ENCODE peak calls at places on chromosome 6, in six cellular contexts. X is AG10803, A is transverse colon, E is A549, M is lower lobe of right lung, T is cardiac muscle cell. F is an unnamed sample.

GRCh38 chr6:11833626-11834592 is 55.3 kb upstream of the ADTRP start:
- DNase-seq in X (no peak), A (peak), E (no peak), M (peak), T (no peak), F (no peak)

GRCh38 chr6:16901777-16902176 is 140.5 kb upstream of the ATXN1 start:
- DNase-seq in X (peak), A (peak), E (no peak), M (peak), T (peak), F (peak)

GRCh38 chr6:162554531-162554930 is 173.0 kb downstream of the PRKN start:
- DNase-seq in X (no peak), A (no peak), E (no peak), M (no peak), T (no peak), F (no peak)

GRCh38 chr6:37653933-37654565 is 43.6 kb downstream of the MDGA1 start:
- DNase-seq in X (no peak), A (peak), E (peak), M (no peak), T (no peak), F (peak)

GRCh38 chr6:53771780-53772624 is 22.8 kb upstream of the LRRC1 start:
- DNase-seq in X (peak), A (no peak), E (no peak), M (no peak), T (no peak), F (no peak)

GRCh38 chr6:14612016-14612415 is 494.4 kb downstream of the CD83 start:
- DNase-seq in X (peak), A (no peak), E (no peak), M (no peak), T (peak), F (no peak)

GRCh38 chr6:139029470-139030210 is 1.1 kb downstream of the ABRACL start:
- DNase-seq in X (peak), A (peak), E (peak), M (peak), T (peak), F (peak)

GRCh38 chr6:145025488-145025887 is 709.8 kb downstream of the EPM2A start:
- DNase-seq in X (no peak), A (no peak), E (no peak), M (no peak), T (no peak), F (no peak)

GRCh38 chr6:19999319-20000191 is 162.4 kb downstream of the ID4 start:
- DNase-seq in X (no peak), A (no peak), E (no peak), M (no peak), T (no peak), F (no peak)

DNA sequence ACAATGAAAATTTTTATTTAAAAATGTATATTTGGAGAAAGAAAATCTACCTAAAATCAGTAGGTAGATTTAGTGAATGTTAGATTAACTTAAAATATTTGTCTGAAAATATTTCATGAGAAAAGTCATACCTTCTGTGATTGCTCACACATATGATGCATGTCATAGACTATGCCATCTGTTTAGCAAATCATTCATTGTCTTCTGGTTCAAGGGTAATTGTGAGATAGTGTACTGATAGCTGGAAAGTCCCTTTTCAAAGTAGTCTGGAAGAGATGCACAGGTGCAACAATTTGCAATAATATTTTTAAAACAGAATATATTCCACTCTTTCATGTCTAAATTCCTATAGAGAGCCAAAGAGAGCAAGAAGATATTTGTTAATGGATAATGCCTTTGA is 21.0 kb upstream of the RNF217 start:
- DNase-seq in X (no peak), A (no peak), E (no peak), M (no peak), T (no peak), F (no peak)
- H3K4me3 ChIP-seq in X (no peak), A (no peak), E (no peak), M (no peak), T (no peak), F (no peak)

DNA sequence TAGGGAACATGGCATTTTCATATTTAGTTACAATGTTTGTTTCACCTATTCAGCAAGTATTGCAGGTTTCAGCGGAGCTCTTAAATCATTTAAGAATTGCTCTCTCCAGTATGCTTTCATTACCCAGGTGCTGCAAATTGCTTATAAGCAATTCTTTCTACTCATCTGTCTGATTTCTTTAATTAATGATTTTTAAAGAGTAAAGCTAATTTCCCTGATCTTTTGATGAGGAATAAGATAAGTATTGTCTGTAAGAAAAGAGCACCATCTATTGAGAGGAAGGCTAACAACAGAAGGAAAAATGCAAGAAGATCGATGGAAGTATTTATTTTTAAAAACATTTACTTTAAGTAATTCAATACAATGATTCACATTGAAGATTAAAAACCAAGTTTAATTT is 2.0 kb downstream of the OPRM1 start:
- DNase-seq in X (no peak), A (no peak), E (no peak), M (no peak), T (no peak), F (no peak)
- TF ChIP-seq CTCF in X (no peak), A (no peak), E (no peak), M (no peak), T (no peak), F (no peak)

DNA sequence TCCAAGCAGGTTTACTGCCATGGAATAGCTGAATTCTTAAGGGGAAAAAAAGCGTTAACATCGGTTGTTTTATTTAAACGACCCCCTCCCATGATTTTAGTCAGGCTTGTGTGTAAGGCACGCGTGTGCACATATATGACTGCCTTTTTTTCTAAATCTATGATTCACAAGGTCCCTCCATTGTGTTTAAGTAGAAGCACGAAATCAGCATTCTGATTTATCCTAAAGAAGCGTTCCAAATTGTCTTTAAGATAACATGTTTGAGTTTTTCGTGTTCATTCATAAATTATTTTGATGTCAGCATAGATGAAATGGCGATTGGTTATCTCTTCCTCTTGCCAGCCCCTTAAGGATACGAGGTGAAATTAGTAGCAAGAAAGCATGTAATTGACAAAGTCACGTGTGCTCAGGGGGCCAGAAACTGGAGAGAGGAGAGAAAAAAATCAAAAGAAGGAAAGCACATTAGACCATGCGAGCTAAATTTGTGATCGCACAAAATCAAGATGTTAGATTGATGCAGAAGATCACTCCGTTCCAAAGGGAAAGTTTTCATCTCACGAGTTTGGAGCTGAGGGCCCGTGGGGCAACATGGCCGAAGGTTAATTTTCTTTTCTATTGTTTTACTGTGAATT is at the start of gene LIN28B:
- DNase-seq in X (no peak), A (no peak), E (no peak), M (no peak), T (no peak), F (no peak)
- H3K4me3 ChIP-seq in X (no peak), A (no peak), E (peak), M (no peak), T (peak), F (no peak)

DNA sequence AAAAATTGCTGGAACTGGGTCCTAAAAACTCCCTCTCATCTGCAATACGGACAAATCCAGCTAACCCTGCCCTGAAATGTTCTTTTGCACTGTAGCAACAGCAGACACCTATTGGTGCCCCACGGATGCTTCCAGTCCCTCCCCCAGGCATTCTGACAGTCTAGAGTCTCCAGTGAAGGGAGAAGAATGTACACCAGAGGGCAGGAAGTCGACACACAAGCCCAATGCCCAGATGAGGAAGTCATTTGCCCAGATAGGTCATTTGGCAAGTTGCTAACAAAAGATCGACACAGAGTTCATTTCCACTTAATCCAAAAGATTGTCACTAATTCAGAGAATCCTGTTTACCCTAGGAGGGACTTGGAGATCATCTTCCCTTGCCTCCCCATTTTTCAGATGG is 293.0 kb upstream of the PRDM1 start:
- DNase-seq in X (no peak), A (peak), E (no peak), M (no peak), T (no peak), F (no peak)
- TF ChIP-seq CTCF in X (peak), A (no peak), E (no peak), M (peak), T (no peak), F (no peak)

GRCh38 chr6:2767327-2767985 is 2.3 kb downstream of the WRNIP1 start:
- DNase-seq in X (no peak), A (no peak), E (no peak), M (no peak), T (no peak), F (no peak)
- H3K4me3 ChIP-seq in X (peak), A (peak), E (peak), M (peak), T (peak), F (peak)

DNA sequence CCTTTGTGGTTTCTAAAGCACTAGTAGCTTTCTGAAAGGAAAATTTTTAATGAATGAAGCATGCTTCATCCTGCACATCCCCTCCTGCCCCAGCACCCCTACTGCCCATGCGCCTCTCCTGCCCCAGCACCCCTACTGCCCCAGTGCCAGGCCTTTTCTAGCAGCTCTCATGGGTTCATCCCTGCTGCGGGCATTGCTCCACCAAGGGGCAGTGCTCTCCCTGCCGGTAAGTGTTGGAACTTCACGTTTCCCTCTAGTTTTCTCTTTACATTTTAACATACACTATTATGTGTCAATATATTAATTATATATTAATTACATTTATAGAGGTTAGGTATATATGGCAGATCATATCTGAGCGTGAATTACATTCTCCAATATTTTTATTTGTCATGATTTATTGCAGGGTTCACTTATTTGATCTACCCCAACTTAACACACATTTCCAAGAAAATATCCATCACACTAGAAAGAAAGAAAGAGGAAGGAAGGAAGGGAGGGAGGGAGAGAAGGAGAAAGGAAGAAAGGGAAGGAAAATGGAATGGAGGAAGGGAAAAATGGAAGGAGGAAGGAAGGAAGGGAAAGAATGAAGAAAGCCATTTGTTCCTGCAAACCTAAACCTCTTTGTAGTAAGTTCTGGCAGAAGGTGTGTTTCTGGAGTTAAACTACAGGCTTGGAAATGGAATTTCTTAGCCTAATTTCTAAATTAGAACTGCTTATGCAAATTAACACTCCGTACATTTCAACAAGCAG is 46.8 kb downstream of the CEP43 start:
- DNase-seq in X (no peak), A (no peak), E (peak), M (no peak), T (no peak), F (no peak)
- TF ChIP-seq CTCF in X (peak), A (no peak), E (peak), M (no peak), T (peak), F (no peak)

GRCh38 chr6:157222201-157222981 is 100.9 kb downstream of the TMEM242 start:
- DNase-seq in X (no peak), A (no peak), E (no peak), M (no peak), T (no peak), F (no peak)

GRCh38 chr6:157224178-157224956 is 99.0 kb downstream of the TMEM242 start:
- DNase-seq in X (no peak), A (no peak), E (no peak), M (no peak), T (no peak), F (no peak)

GRCh38 chr6:157223486-157223885 is 99.8 kb downstream of the TMEM242 start:
- DNase-seq in X (no peak), A (no peak), E (no peak), M (no peak), T (no peak), F (no peak)

GRCh38 chr6:157221817-157222175 is 101.5 kb downstream of the TMEM242 start:
- DNase-seq in X (no peak), A (no peak), E (no peak), M (no peak), T (no peak), F (no peak)

GRCh38 chr6:157223021-157223430 is 100.3 kb downstream of the TMEM242 start:
- DNase-seq in X (no peak), A (no peak), E (no peak), M (no peak), T (no peak), F (no peak)
- H3K4me3 ChIP-seq in X (no peak), A (no peak), E (no peak), M (no peak), T (no peak), F (no peak)

DNA sequence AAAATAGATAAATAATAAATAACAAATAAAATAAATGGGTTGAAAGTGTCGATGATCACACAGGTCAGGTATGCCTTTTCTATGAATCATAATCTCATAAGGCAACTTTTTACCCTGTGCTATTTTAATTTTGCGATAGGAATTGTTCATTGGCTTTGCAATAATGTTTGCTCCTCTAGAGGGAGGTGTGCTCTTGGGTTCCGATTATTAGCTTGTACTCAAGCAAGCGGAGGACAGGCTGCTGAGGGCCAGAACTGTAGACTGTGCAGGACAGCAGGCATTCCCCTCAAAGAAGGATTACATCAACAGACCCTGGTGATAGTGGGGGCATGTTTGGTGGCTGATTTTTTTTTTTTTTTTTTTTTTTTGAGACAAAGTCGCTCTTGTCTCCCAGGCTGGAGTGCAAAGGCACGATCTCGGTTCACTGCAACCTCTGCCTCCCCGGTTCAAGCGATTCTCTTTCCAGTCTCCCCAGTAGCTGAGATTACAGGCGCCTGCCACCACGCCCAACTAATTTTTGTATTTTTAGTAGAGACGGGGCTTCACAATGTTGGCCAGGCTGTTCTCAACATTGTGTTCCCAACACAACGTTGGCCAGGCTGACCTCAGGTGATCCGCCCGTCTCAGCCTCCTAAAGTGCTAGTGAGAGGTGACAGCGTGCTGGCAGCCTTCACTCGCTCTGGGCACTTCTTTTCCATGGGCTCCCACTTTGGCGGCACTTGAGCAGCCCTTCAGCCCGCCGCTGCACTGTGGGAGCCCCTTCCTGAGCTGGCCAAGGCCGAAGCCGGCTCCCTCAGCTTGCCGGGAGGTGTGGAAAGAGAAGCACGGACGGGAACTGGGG is 35.6 kb downstream of the RIOK1 start:
- DNase-seq in X (peak), A (no peak), E (peak), M (no peak), T (peak), F (no peak)
- TF ChIP-seq CTCF in X (peak), A (peak), E (peak), M (peak), T (peak), F (peak)

GRCh38 chr6:7542065-7542877 is 800 bp downstream of the DSP start:
- DNase-seq in X (no peak), A (peak), E (peak), M (peak), T (no peak), F (peak)
- H3K4me3 ChIP-seq in X (peak), A (peak), E (peak), M (peak), T (peak), F (peak)

GRCh38 chr6:621916-622315 is 35.0 kb downstream of the HUS1B start:
- DNase-seq in X (no peak), A (no peak), E (no peak), M (no peak), T (no peak), F (no peak)

GRCh38 chr6:628772-629171 is 28.1 kb downstream of the HUS1B start:
- DNase-seq in X (no peak), A (no peak), E (no peak), M (no peak), T (no peak), F (no peak)

GRCh38 chr6:626236-626635 is 30.7 kb downstream of the HUS1B start:
- DNase-seq in X (no peak), A (no peak), E (no peak), M (no peak), T (no peak), F (peak)

GRCh38 chr6:622462-622861 is 34.4 kb downstream of the HUS1B start:
- DNase-seq in X (no peak), A (no peak), E (no peak), M (no peak), T (no peak), F (no peak)

GRCh38 chr6:624979-625378 is 31.9 kb downstream of the HUS1B start:
- DNase-seq in X (peak), A (no peak), E (no peak), M (no peak), T (peak), F (peak)
- TF ChIP-seq CTCF in X (peak), A (no peak), E (peak), M (peak), T (peak), F (peak)

F was measured in astrocyte of the spinal cord.